ENCODE peak calls at places on chromosomes 5 and 9, in six cellular contexts. K is left ventricle myocardium inferior, Z is GM23248, I is PC-9, W is mesendoderm, X is kidney. N is an unnamed sample. For H3K4me1, the result is how much of the 10 kb centered on the place peaks cover.

GRCh38 chr9:109966643-109967368 is 186.8 kb downstream of the PALM2AKAP2 start:
- DNase-seq in K (no peak), Z (no peak), I (no peak), W (no peak), X (no peak), N (no peak)

GRCh38 chr5:152560508-152561137 is 155.5 kb upstream of the NMUR2 start:
- DNase-seq in K (peak), Z (peak), I (peak), W (peak), X (peak), N (no peak)

GRCh38 chr5:38783011-38783551 is 62.7 kb upstream of the OSMR start:
- DNase-seq in K (no peak), Z (peak), I (peak), W (peak), X (no peak), N (no peak)

GRCh38 chr9:94085062-94085639 is 887 bp downstream of the PTPDC1 start:
- DNase-seq in K (no peak), Z (peak), I (no peak), W (peak), X (no peak), N (no peak)

GRCh38 chr5:113804264-113804663 is 290.8 kb downstream of the YTHDC2 start:
- DNase-seq in K (no peak), Z (peak), I (no peak), W (peak), X (no peak), N (no peak)

GRCh38 chr5:53613036-53613435 is 52.6 kb downstream of the NDUFS4 start:
- DNase-seq in K (no peak), Z (no peak), I (no peak), W (no peak), X (no peak), N (no peak)

GRCh38 chr5:141373673-141374317 is at the start of gene PCDHGA6:
- DNase-seq in K (no peak), Z (peak), I (no peak), W (no peak), X (no peak), N (no peak)

GRCh38 chr9:116697341-116697740 is 10.2 kb downstream of the TRIM32 start:
- DNase-seq in K (no peak), Z (peak), I (no peak), W (no peak), X (no peak), N (no peak)

GRCh38 chr9:108933231-108933630 is 693 bp downstream of the ELP1 start:
- DNase-seq in K (no peak), Z (peak), I (no peak), W (no peak), X (no peak), N (no peak)

GRCh38 chr5:175478384-175479124 is at the start of gene SFXN1:
- DNase-seq in K (peak), Z (peak), I (peak), W (peak), X (peak), N (peak)

GRCh38 chr5:66824476-66824875 is 228.3 kb downstream of the MAST4 start:
- DNase-seq in K (no peak), Z (no peak), I (no peak), W (no peak), X (no peak), N (no peak)

GRCh38 chr5:66821626-66822429 is 225.6 kb downstream of the MAST4 start:
- DNase-seq in K (no peak), Z (no peak), I (no peak), W (no peak), X (no peak), N (no peak)

GRCh38 chr5:66818304-66818934 is 222.2 kb downstream of the MAST4 start:
- DNase-seq in K (no peak), Z (no peak), I (no peak), W (no peak), X (no peak), N (no peak)

GRCh38 chr5:66818935-66819328 is 222.7 kb downstream of the MAST4 start:
- DNase-seq in K (no peak), Z (no peak), I (no peak), W (no peak), X (no peak), N (no peak)

GRCh38 chr5:66820630-66821207 is 224.5 kb downstream of the MAST4 start:
- DNase-seq in K (no peak), Z (no peak), I (no peak), W (no peak), X (no peak), N (no peak)
- H3K4me3 ChIP-seq in K (no peak), Z (no peak), I (no peak), W (no peak), X (no peak), N (no peak)

GRCh38 chr5:66891184-66891925 is 295.2 kb downstream of the MAST4 start:
- DNase-seq in K (no peak), Z (peak), I (peak), W (peak), X (no peak), N (no peak)

GRCh38 chr5:66894480-66895240 is 298.5 kb downstream of the MAST4 start:
- DNase-seq in K (no peak), Z (peak), I (no peak), W (no peak), X (peak), N (no peak)

GRCh38 chr5:66896207-66896606 is 300.0 kb downstream of the MAST4 start:
- DNase-seq in K (no peak), Z (peak), I (no peak), W (no peak), X (no peak), N (no peak)

GRCh38 chr5:66889524-66889923 is 293.3 kb downstream of the MAST4 start:
- DNase-seq in K (no peak), Z (no peak), I (no peak), W (no peak), X (no peak), N (no peak)

GRCh38 chr5:66892715-66893114 is 296.5 kb downstream of the MAST4 start:
- DNase-seq in K (no peak), Z (peak), I (no peak), W (no peak), X (no peak), N (no peak)
- H3K4me1 ChIP-seq in K (under half), Z (under half), I (under half), W (under half), X (under half), N (under half)

GRCh38 chr5:96315431-96315830 is 117.6 kb downstream of the PCSK1 start:
- DNase-seq in K (no peak), Z (no peak), I (no peak), W (no peak), X (no peak), N (no peak)
- H3K4me3 ChIP-seq in K (no peak), Z (no peak), I (no peak), W (no peak), X (no peak), N (no peak)

GRCh38 chr5:6221141-6221626 is 157.2 kb downstream of the MED10 start:
- DNase-seq in K (no peak), Z (no peak), I (no peak), W (no peak), X (no peak), N (no peak)
- H3K4me1 ChIP-seq in K (under half), Z (under half), I (under half), W (under half), X (under half), N (under half)

DNA sequence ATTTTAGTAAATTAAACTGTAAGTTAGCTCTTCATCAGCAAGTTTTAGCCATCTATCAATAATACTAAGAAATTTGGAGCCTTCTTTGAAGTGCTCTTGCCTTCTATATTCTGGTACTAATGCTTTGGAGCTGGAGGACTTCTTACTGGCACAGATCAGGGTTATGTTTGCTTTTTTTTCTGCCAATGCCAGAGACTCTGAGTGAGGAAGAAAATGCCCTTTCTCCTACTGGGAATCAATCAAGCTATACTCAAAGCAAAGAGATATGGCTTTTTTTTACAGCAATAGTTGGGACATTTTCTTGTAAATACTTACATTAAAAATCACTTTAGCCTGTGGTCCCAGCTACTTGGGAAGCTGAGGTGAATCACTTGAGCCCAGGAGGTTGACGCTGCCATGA is 4.3 kb downstream of the HSDL2 start:
- DNase-seq in K (no peak), Z (no peak), I (no peak), W (no peak), X (no peak), N (no peak)
- H3K4me3 ChIP-seq in K (peak), Z (no peak), I (no peak), W (no peak), X (no peak), N (no peak)

DNA sequence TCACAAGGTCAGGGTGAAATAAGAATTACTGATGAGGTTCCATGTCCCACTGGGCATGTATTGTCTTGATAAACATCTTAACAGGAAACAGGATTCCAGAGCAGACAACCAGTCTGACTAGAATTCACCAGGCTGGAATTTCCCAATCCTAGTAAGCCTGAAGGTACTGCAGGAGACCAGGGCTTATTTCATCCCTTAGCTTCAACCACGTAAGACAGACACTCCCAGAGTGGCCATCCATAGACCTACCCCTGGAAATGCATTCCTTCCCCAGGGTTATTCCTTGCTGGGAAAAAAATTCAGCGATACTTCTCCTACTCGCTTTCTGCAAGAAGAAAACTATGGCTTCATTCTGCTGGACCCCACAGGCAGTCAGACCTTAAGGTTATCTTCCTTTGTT is 785.4 kb downstream of the NR2F1-AS1 start:
- DNase-seq in K (no peak), Z (no peak), I (no peak), W (peak), X (no peak), N (no peak)
- H3K4me1 ChIP-seq in K (under half), Z (under half), I (under half), W (under half), X (under half), N (under half)

DNA sequence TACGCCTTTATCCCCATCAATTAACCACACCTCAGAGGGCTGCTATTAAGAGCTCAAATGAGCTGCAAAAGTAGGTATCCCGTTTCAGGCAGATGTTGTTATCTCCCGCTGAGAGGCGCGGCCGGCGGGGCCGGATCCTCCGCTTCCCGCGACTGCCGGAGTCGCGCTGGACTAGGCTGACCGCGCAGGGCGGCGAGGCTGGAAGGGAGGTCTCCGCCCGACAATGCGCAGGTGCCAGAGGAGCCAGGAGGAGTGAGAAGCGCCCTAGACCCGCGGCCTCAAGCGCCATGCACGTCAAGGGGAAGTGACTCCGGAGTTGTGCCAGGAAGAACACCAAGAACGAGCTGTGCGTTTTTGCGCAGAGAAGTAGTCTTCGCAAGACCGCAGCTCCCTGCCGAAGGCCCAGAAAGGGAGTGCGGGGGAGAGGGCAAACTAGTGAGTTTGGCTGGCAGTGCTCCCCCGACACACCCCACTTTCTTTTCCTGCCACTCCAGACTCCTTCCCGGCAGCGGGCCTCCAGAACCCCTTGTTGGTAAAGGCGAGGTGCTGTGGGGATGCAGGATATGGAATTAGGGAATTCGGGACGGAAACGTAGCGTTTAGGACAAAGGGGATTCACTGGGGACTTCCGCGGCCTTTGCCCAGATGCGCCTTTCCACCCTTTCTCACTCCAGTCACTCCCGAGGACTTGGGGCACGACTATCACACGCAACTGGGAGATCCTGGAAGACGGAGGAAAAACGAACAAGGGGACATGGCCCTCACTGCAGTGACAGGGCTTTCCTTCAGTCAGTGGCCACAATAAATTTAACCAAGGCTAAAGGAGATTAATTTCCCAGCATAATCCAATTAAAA is 8.0 kb downstream of the NR2F1-AS1 start:
- DNase-seq in K (no peak), Z (peak), I (no peak), W (peak), X (peak), N (no peak)
- H3K4me3 ChIP-seq in K (peak), Z (peak), I (no peak), W (no peak), X (peak), N (peak)